ENCODE peak calls at places on chromosomes 12 and 14, in nine cellular contexts. Y is tibial nerve, J is esophagus squamous epithelium, Q is body of pancreas, S is A549, H is ovary, X is adrenal gland, L is lower leg skin, N is Peyer's patch. R is an unnamed sample.

GRCh38 chr12:58980768-58981167 is 60.5 kb upstream of the LRIG3 start:
- DNase-seq in Y (no peak), J (no peak), Q (no peak), S (no peak), H (no peak), X (no peak), L (no peak), N (no peak), R (no peak)

GRCh38 chr12:54991161-54991991 is 6.8 kb upstream of the TESPA1 start:
- DNase-seq in Y (no peak), J (no peak), Q (no peak), S (no peak), H (no peak), X (no peak), L (no peak), N (no peak), R (no peak)

GRCh38 chr12:54160050-54160449 is 28.7 kb downstream of the SMUG1 start:
- DNase-seq in Y (no peak), J (no peak), Q (no peak), S (no peak), H (no peak), X (no peak), L (no peak), N (no peak), R (no peak)

GRCh38 chr12:71405884-71406283 is 33.7 kb upstream of the LGR5 start:
- DNase-seq in Y (no peak), J (no peak), Q (no peak), S (no peak), H (no peak), X (no peak), L (no peak), N (no peak), R (no peak)

GRCh38 chr14:24325131-24325530 is 9.7 kb downstream of the ADCY4 start:
- DNase-seq in Y (no peak), J (no peak), Q (no peak), S (no peak), H (no peak), X (no peak), L (no peak), N (no peak), R (no peak)

GRCh38 chr12:52007158-52007921 is 594 bp downstream of the TAMALIN start:
- DNase-seq in Y (no peak), J (no peak), Q (no peak), S (no peak), H (peak), X (no peak), L (peak), N (no peak), R (no peak)

GRCh38 chr12:55974308-55974724 is 438 bp downstream of the RAB5B start:
- DNase-seq in Y (no peak), J (no peak), Q (peak), S (peak), H (no peak), X (peak), L (no peak), N (no peak), R (peak)

GRCh38 chr12:51884676-51885229 is 3.1 kb upstream of the ANKRD33 start:
- DNase-seq in Y (no peak), J (no peak), Q (no peak), S (peak), H (no peak), X (peak), L (no peak), N (peak), R (no peak)

GRCh38 chr12:113855998-113856397 is 110.1 kb downstream of the RBM19 start:
- DNase-seq in Y (no peak), J (no peak), Q (no peak), S (no peak), H (no peak), X (no peak), L (no peak), N (no peak), R (no peak)

GRCh38 chr12:61821381-61821780 is 438.8 kb upstream of the USP15 start:
- DNase-seq in Y (no peak), J (no peak), Q (no peak), S (no peak), H (no peak), X (no peak), L (no peak), N (no peak), R (no peak)

GRCh38 chr14:78445275-78445674 is 275.1 kb downstream of the NRXN3 start:
- DNase-seq in Y (no peak), J (no peak), Q (no peak), S (no peak), H (no peak), X (no peak), L (no peak), N (no peak), R (no peak)

GRCh38 chr14:94009767-94010166 is 12.7 kb downstream of the CCDC197 start:
- DNase-seq in Y (no peak), J (no peak), Q (no peak), S (no peak), H (no peak), X (no peak), L (no peak), N (no peak), R (peak)

GRCh38 chr12:31923063-31923412 is 36.2 kb upstream of the RESF1 start:
- DNase-seq in Y (no peak), J (no peak), Q (no peak), S (no peak), H (no peak), X (no peak), L (no peak), N (no peak), R (no peak)

GRCh38 chr12:62910549-62911169 is 24.3 kb downstream of the PPM1H start:
- DNase-seq in Y (no peak), J (no peak), Q (no peak), S (no peak), H (no peak), X (no peak), L (no peak), N (no peak), R (no peak)

GRCh38 chr12:54215990-54216579 is 27.3 kb upstream of the SMUG1 start:
- DNase-seq in Y (no peak), J (no peak), Q (no peak), S (no peak), H (peak), X (no peak), L (no peak), N (no peak), R (no peak)

GRCh38 chr14:102789349-102789748 is 12.1 kb downstream of the TRAF3 start:
- DNase-seq in Y (no peak), J (no peak), Q (no peak), S (no peak), H (no peak), X (no peak), L (no peak), N (no peak), R (no peak)

GRCh38 chr14:33714527-33715222 is 236.2 kb downstream of the EGLN3 start:
- DNase-seq in Y (no peak), J (no peak), Q (no peak), S (no peak), H (no peak), X (no peak), L (no peak), N (no peak), R (no peak)

GRCh38 chr12:77766224-77766623 is 64.5 kb upstream of the NAV3 start:
- DNase-seq in Y (no peak), J (no peak), Q (no peak), S (no peak), H (no peak), X (no peak), L (no peak), N (no peak), R (no peak)

GRCh38 chr12:77760271-77761025 is 70.2 kb upstream of the NAV3 start:
- DNase-seq in Y (no peak), J (no peak), Q (no peak), S (no peak), H (no peak), X (no peak), L (no peak), N (no peak), R (no peak)

DNA sequence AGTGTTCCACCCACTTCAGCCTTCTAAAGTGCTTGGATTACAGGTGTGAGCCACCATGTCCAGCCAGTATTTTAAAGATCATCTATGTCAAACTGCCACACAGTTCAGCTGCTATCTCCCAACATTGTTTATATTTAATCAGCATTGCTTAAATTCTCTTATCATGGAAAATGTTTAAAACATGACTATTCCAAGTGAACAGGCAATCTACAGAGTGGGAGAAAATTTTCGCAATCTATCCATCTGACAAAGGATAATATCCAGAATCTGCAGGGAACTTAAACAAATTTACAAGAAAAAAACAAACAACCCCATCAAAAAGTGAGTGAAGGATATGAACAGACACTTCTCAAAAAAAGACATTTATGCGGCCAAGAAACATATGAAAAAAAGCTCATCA is 69.4 kb upstream of the NAV3 start:
- DNase-seq in Y (no peak), J (no peak), Q (no peak), S (no peak), H (no peak), X (no peak), L (no peak), N (no peak), R (no peak)
- TF ChIP-seq POLR2A in Y (no peak), J (no peak), Q (no peak), S (no peak), H (no peak), X (no peak), L (no peak), N (no peak), R (no peak)

GRCh38 chr12:121288158-121288848 is 8.2 kb downstream of the CAMKK2 start:
- DNase-seq in Y (no peak), J (no peak), Q (no peak), S (no peak), H (no peak), X (no peak), L (no peak), N (no peak), R (no peak)
- TF ChIP-seq POLR2A in Y (no peak), J (no peak), Q (no peak), S (no peak), H (no peak), X (no peak), L (no peak), N (no peak), R (no peak)

GRCh38 chr14:68794130-68794855 is 1.4 kb upstream of the ZFP36L1 start:
- DNase-seq in Y (peak), J (peak), Q (peak), S (no peak), H (peak), X (peak), L (peak), N (peak), R (no peak)
- TF ChIP-seq POLR2A in Y (peak), J (peak), Q (peak), S (peak), H (peak), X (peak), L (peak), N (peak), R (no peak)

GRCh38 chr14:74712499-74713394 is at the start of the genes AREL1 and FCF1:
- DNase-seq in Y (peak), J (no peak), Q (peak), S (peak), H (peak), X (peak), L (peak), N (peak), R (peak)
- TF ChIP-seq POLR2A in Y (no peak), J (no peak), Q (no peak), S (peak), H (peak), X (peak), L (peak), N (peak), R (peak)

DNA sequence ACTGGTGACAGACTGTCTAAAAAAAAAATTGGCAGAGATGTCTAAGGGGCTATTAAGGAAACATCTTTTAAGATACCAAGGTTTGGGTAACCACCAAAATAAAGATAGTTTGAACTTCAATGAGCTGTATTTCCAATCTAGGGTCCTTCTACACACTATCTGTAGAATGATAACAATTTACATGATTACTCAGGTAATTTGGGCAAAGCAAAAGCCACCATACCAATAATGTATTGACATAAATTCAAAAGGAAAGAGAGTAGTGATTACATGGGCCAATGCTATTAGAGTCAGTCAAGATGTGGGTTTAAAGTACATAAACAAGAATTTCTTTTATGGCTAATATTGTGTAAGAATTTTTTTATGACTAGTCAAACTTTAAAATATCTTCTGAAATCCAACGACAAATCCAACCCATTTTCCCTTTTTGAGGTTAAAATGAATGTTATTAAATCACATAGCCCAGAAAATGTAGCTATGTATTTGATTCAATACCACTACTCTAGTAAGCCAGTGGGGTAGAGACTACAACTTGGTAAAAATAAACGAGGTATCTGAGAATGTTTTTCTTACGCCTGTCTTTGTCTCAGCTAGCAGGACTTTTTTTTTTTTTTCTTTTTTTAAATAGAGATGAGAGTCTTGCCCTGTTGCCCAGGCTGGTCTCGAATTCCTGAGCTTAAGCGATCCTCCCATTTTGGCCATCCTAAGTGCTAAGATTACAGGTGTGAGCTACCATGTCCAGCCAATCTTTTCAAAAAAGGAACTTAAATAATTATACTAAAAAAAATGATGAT is 10.4 kb downstream of the PNN start:
- DNase-seq in Y (no peak), J (no peak), Q (no peak), S (no peak), H (no peak), X (no peak), L (no peak), N (no peak), R (no peak)
- TF ChIP-seq POLR2A in Y (no peak), J (no peak), Q (no peak), S (no peak), H (no peak), X (no peak), L (no peak), N (no peak), R (no peak)

GRCh38 chr12:4826909-4827308 is 82.8 kb upstream of the KCNA1 start:
- DNase-seq in Y (no peak), J (no peak), Q (no peak), S (no peak), H (no peak), X (no peak), L (no peak), N (no peak), R (no peak)

GRCh38 chr12:4828176-4828575 is 81.5 kb upstream of the KCNA1 start:
- DNase-seq in Y (no peak), J (no peak), Q (no peak), S (no peak), H (no peak), X (no peak), L (no peak), N (no peak), R (no peak)

GRCh38 chr12:4830568-4830967 is 79.1 kb upstream of the KCNA1 start:
- DNase-seq in Y (no peak), J (no peak), Q (no peak), S (no peak), H (no peak), X (no peak), L (no peak), N (no peak), R (no peak)

GRCh38 chr12:4829793-4830162 is 79.9 kb upstream of the KCNA1 start:
- DNase-seq in Y (no peak), J (no peak), Q (no peak), S (no peak), H (no peak), X (no peak), L (no peak), N (no peak), R (no peak)

GRCh38 chr12:4829161-4829792 is 80.4 kb upstream of the KCNA1 start:
- DNase-seq in Y (no peak), J (no peak), Q (no peak), S (no peak), H (no peak), X (no peak), L (no peak), N (no peak), R (no peak)
- TF ChIP-seq POLR2A in Y (no peak), J (no peak), Q (no peak), S (no peak), H (no peak), X (no peak), L (no peak), N (no peak), R (no peak)

GRCh38 chr14:87877877-87878276 is 115.1 kb downstream of the GALC start:
- DNase-seq in Y (no peak), J (no peak), Q (no peak), S (no peak), H (no peak), X (no peak), L (no peak), N (no peak), R (no peak)
- TF ChIP-seq POLR2A in Y (no peak), J (no peak), Q (no peak), S (no peak), H (no peak), X (no peak), L (no peak), N (no peak), R (no peak)

GRCh38 chr12:7018350-7019042 is at the start of gene LPCAT3:
- DNase-seq in Y (peak), J (peak), Q (peak), S (peak), H (peak), X (peak), L (peak), N (peak), R (peak)
- TF ChIP-seq POLR2A in Y (no peak), J (peak), Q (peak), S (peak), H (peak), X (peak), L (no peak), N (peak), R (peak)

GRCh38 chr14:96257900-96258299 is 1.9 kb downstream of the BDKRB1 start:
- DNase-seq in Y (no peak), J (no peak), Q (no peak), S (no peak), H (no peak), X (no peak), L (no peak), N (no peak), R (no peak)

GRCh38 chr14:96256420-96256819 is 410 bp downstream of the BDKRB1 start:
- DNase-seq in Y (no peak), J (no peak), Q (no peak), S (no peak), H (no peak), X (no peak), L (no peak), N (peak), R (no peak)

GRCh38 chr14:96254696-96255095 is 1.3 kb upstream of the BDKRB1 start:
- DNase-seq in Y (no peak), J (no peak), Q (no peak), S (no peak), H (no peak), X (no peak), L (no peak), N (no peak), R (no peak)

GRCh38 chr14:96257056-96257455 is 1.0 kb downstream of the BDKRB1 start:
- DNase-seq in Y (no peak), J (no peak), Q (no peak), S (no peak), H (no peak), X (no peak), L (no peak), N (peak), R (no peak)

GRCh38 chr14:96255501-96256366 is at the start of gene BDKRB1:
- DNase-seq in Y (no peak), J (no peak), Q (no peak), S (no peak), H (no peak), X (no peak), L (no peak), N (peak), R (no peak)
- TF ChIP-seq POLR2A in Y (no peak), J (no peak), Q (no peak), S (no peak), H (no peak), X (no peak), L (no peak), N (no peak), R (no peak)

GRCh38 chr12:22971771-22972191 is 346.8 kb downstream of the ETNK1 start:
- DNase-seq in Y (no peak), J (no peak), Q (no peak), S (no peak), H (no peak), X (no peak), L (no peak), N (no peak), R (no peak)

GRCh38 chr12:22971247-22971646 is 346.3 kb downstream of the ETNK1 start:
- DNase-seq in Y (no peak), J (no peak), Q (no peak), S (no peak), H (no peak), X (no peak), L (no peak), N (no peak), R (no peak)

GRCh38 chr12:22974865-22975264 is 349.9 kb downstream of the ETNK1 start:
- DNase-seq in Y (no peak), J (no peak), Q (no peak), S (peak), H (no peak), X (no peak), L (no peak), N (no peak), R (peak)

DNA sequence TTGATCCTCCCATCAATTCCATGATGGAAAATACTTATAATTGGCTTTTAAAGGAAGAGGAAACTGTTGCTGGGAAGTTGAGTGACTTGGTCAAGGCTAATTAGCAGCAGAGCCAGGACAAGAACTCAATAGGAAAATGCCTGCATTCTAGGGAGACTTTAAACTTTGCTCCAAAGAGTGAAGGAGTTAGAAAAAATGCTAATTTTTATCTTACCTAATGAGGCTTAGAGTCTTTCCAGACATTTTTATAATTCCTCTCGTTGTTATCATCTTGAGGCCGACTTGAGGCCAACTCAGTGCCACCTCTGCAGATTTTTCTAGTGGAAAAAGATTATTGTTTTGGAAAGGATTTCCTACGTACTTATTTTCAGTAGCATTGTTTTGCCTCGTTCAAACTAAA is 344.6 kb downstream of the ETNK1 start:
- DNase-seq in Y (no peak), J (no peak), Q (no peak), S (no peak), H (no peak), X (no peak), L (no peak), N (no peak), R (no peak)
- TF ChIP-seq POLR2A in Y (no peak), J (no peak), Q (no peak), S (no peak), H (no peak), X (no peak), L (no peak), N (no peak), R (no peak)